ENCODE peak calls at places on chromosomes 16 and 17, in five cellular contexts. W is small intestine, M is K562, E is breast epithelium, V is left ventricle myocardium inferior. O is an unnamed sample.

GRCh38 chr16:75621170-75621477 is 2.0 kb downstream of the ADAT1 start:
- DNase-seq in V (no peak), M (peak), W (peak), E (no peak), O (peak)

GRCh38 chr17:43907425-43907981 is at the start of gene MPP2:
- DNase-seq in E (no peak), M (peak), V (peak), W (no peak), O (peak)

GRCh38 chr17:75001915-75002843 is 10.3 kb upstream of the MRPL58 start:
- DNase-seq in E (no peak), M (no peak), V (no peak), W (no peak), O (no peak)

GRCh38 chr17:13995856-13996635 is 73.3 kb upstream of the COX10 start:
- DNase-seq in W (no peak), V (no peak), E (no peak), M (no peak), O (no peak)

GRCh38 chr17:78258323-78259229 is 27.1 kb downstream of the TMEM235 start:
- DNase-seq in M (peak), W (no peak), E (no peak), V (peak), O (peak)

GRCh38 chr16:75733305-75734141 is 7.2 kb upstream of the CPHXL start:
- DNase-seq in E (no peak), V (no peak), W (peak), M (no peak), O (no peak)

GRCh38 chr17:49787932-49788442 is 494 bp upstream of the KAT7 start:
- DNase-seq in E (no peak), V (no peak), W (no peak), M (no peak), O (no peak)

GRCh38 chr17:75698659-75699058 is 22.6 kb upstream of the ITGB4 start:
- DNase-seq in W (peak), E (no peak), M (no peak), V (no peak), O (no peak)

GRCh38 chr17:31487648-31488263 is 96.3 kb downstream of the RAB11FIP4 start:
- DNase-seq in V (peak), W (peak), E (peak), M (peak), O (peak)

GRCh38 chr16:89140401-89140800 is 31.1 kb upstream of the CDH15 start:
- DNase-seq in E (no peak), V (no peak), W (no peak), M (no peak), O (no peak)

GRCh38 chr16:66580605-66581209 is 1.4 kb downstream of the CMTM2 start:
- DNase-seq in W (no peak), M (no peak), V (no peak), E (no peak), O (no peak)

GRCh38 chr16:14071576-14072271 is 605 bp downstream of the MRTFB start:
- DNase-seq in M (no peak), V (no peak), E (no peak), W (no peak), O (no peak)

GRCh38 chr17:81002409-81003361 is 11.0 kb downstream of the CHMP6 start:
- DNase-seq in E (no peak), W (peak), V (peak), M (peak), O (no peak)

GRCh38 chr16:22316411-22316811 is 19.2 kb downstream of the POLR3E start:
- DNase-seq in V (no peak), M (no peak), E (no peak), W (no peak), O (no peak)

GRCh38 chr17:7589204-7589868 is 558 bp downstream of the SOX15 start:
- DNase-seq in V (peak), E (peak), M (no peak), W (peak), O (peak)

GRCh38 chr17:75848523-75849303 is 4.5 kb upstream of the UNC13D start:
- DNase-seq in W (peak), M (no peak), V (peak), E (peak), O (peak)

GRCh38 chr16:79415983-79416641 is 184.4 kb downstream of the MAF start:
- DNase-seq in E (no peak), W (no peak), M (no peak), V (no peak), O (peak)

GRCh38 chr17:1743094-1743452 is 402 bp downstream of the SERPINF2 start:
- DNase-seq in W (no peak), E (no peak), M (no peak), V (no peak), O (no peak)

GRCh38 chr17:1744551-1745512 is 2.2 kb downstream of the SERPINF2 start:
- DNase-seq in E (no peak), V (no peak), M (no peak), W (no peak), O (no peak)

GRCh38 chr17:1745513-1746020 is 2.9 kb downstream of the SERPINF2 start:
- DNase-seq in W (no peak), E (no peak), M (no peak), V (no peak), O (no peak)

GRCh38 chr17:1750628-1751027 is 8.0 kb downstream of the SERPINF2 start:
- DNase-seq in V (no peak), M (no peak), W (no peak), E (no peak), O (no peak)

GRCh38 chr17:1746975-1747543 is 4.4 kb downstream of the SERPINF2 start:
- DNase-seq in V (no peak), W (peak), M (no peak), E (peak), O (no peak)
- H3K4me3 ChIP-seq in V (no peak), W (no peak), M (no peak), E (no peak), O (no peak)

DNA sequence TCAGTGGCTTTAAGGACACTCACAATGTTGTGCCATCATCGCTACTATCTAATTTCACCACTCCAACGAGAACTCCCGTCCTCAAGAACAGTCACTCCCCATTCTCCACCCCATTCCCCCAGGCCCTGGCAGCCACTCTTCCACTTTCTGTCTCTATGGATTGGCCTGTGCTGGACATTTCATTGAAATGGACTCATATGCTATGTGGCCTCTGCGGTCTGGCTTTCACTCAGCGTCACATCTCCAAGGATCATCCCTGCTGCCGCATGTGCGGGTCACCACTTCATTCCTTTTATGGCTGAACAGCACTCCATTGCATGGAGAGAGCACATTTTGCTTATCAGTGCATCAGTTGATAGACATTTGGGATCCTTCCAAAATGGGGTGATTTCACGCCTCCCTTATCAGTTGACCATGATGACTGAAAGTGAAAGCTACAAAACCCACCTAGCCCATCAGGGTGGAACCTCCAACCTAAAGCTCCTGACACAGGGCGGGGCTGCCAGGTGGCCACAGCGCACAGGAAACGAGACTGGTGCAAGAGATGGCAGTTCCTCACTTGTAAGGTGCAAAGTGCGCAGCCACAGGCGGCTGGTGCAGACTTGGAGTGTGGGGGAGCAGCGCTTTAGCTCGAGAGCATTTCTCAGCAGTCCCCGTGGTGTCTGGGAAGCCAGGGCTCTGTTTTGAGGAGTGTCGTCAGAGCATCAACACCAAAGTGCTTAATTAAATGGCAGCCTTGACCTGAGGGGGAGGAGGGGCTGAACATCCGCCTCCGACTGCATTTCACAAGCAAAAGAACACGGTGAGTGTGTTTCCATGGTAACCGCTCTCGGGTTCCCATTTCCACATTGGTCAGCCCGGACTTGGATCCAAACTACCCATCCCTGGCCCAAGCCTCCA is 23.8 kb downstream of the COTL1 start:
- DNase-seq in V (no peak), M (no peak), W (peak), E (no peak), O (peak)
- H3K4me3 ChIP-seq in V (no peak), M (peak), W (peak), E (no peak), O (peak)

GRCh38 chr17:82230627-82231311 is 1.9 kb downstream of the SLC16A3 start:
- DNase-seq in E (no peak), W (peak), M (peak), V (peak), O (peak)
- H3K4me3 ChIP-seq in E (peak), W (peak), M (peak), V (peak), O (peak)

GRCh38 chr16:4262303-4262835 is 10.5 kb downstream of the TFAP4 start:
- DNase-seq in M (no peak), W (no peak), E (no peak), V (no peak), O (no peak)
- H3K4me3 ChIP-seq in M (no peak), W (no peak), E (no peak), V (no peak), O (no peak)

GRCh38 chr17:19986941-19987714 is 9.5 kb upstream of the AKAP10 start:
- DNase-seq in E (no peak), W (no peak), V (no peak), M (no peak), O (no peak)
- H3K4me3 ChIP-seq in E (no peak), W (no peak), V (no peak), M (no peak), O (no peak)

DNA sequence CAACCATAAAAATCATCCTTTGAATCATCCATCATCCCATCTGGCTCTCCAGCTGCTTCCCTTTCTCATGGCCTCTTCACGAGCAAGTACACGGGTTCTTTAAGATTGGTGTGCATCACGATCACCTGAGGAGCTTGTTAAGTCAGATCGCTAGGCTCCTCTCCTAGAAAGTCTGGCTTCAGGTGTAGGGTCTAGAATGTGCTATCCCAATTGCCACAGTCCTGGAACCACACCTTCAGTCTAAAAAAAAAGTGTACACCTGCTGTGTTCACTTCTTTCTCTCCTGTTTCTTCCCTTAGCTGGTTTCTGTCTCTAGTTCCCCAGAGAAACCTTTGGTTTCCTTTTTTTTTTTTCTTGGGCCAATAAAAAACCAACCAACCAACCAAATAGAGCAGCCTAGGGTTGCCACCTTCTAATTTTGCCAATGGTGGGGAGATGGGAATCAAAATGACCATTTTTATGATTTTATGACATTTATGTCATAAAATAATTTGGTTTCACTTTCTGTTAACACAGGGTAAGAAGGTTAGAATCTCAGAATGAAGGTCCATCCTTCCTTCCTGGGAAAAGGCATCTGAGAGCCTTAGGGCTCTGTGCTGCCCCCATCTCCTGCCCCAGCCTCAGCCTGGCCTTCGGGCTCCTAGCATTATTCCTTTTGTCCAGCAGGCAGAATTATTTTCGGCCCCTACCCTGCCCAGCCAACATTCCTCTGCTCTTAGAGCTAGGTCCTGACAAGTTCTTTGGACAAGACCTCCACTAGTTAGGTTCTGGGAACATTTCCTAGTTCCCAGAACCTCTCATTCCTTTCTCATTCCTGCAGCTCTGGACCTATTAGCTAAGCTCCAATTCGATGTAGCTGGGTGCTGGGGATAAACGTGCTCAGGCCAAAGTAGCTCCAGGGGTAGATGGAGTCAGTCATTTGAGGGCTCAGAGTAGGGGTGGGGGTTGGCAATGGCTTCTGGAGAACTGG is 1.9 kb upstream of the GGT6 start:
- DNase-seq in M (no peak), V (no peak), W (peak), E (no peak), O (no peak)
- H3K4me3 ChIP-seq in M (no peak), V (no peak), W (no peak), E (no peak), O (no peak)

GRCh38 chr17:61412860-61413653 is 13.4 kb downstream of the TBX2 start:
- DNase-seq in E (peak), W (no peak), V (no peak), M (no peak), O (no peak)
- H3K4me3 ChIP-seq in E (peak), W (peak), V (peak), M (peak), O (peak)

DNA sequence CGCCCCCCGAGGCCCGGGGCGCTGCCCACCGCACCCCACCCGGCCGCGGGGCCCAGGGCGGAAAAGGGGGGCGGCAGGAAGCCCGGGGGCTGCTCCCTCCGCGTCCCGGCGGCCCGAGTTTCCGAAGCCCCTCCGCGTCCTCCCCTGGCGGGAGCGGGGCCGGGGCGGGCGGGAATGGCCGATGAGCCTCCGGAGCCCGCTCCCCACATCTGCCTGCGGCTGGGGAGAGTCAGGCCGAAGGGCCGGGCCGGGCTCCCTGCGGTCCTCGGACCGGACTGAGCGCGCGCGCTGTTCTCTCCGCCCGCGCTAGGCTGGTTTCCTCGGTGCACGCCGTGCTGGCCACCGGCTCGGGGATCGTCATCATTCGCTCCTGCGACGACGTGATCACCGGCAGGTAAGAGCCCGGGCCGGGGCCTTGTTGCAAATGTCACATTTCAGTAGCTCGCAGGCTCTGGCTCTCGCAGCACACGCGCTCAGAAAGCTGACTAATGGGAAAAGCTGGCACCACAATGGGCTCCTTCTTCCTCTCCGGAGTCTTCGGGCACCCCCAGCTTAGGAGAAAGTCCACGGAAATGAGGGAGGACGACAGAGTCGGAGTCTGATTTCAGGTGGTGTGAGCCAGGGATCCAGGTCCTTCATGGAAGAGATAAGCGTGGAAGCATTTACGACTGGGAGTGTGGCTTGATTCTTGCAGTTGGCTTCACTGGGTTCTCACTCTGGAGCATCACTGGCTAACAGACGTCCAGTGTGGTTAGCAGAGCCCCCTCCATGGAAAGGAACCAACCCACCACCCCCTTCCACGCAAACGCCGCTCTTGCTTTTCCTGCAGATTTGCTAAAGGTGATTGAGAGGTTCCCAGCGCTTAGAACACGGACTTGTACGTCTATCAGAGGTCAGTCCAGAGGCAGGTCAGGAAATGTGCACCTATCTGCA is 658 bp downstream of the TLCD3A start:
- DNase-seq in W (peak), M (no peak), E (no peak), V (peak), O (peak)
- H3K4me3 ChIP-seq in W (peak), M (peak), E (peak), V (peak), O (no peak)

DNA sequence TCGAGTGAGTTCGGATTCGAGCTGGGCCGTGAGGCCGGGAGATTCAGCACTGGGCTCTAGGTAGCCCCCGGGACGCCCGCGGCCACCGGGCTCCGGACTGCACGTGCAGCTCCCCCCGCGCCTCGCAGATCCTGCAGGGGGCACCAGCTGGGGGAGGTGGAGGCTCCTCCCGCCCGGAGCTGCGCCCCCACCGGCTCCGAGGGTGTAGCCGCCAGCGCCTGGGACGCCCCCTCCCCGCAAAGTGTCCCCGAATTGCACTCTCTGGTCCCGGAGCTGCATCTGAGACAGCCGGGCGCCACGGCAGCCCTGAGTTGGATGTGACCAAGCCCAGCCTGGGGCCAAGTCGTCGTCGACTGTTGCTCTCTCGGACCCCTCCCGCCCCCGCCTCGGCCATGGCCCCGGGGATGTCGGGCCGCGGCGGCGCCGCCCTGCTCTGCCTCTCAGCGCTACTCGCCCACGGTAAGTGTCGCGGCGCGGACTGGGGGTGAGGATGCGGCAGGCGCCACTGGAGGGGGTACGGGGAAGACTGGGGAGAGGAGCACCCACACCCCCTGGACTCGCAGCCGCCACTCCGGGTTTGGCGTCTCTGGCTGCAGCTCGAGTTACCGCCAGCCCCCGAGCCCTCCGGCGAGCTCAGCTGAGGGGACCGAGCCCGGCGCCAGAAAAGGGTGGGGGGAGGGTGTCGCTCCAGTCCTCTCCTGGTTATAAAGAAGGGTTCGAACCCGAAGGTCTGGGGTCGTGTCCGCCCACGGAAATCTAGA is 1.5 kb downstream of the TMEM132E start:
- DNase-seq in M (peak), W (no peak), E (peak), V (no peak), O (no peak)
- H3K4me3 ChIP-seq in M (no peak), W (no peak), E (peak), V (peak), O (no peak)

DNA sequence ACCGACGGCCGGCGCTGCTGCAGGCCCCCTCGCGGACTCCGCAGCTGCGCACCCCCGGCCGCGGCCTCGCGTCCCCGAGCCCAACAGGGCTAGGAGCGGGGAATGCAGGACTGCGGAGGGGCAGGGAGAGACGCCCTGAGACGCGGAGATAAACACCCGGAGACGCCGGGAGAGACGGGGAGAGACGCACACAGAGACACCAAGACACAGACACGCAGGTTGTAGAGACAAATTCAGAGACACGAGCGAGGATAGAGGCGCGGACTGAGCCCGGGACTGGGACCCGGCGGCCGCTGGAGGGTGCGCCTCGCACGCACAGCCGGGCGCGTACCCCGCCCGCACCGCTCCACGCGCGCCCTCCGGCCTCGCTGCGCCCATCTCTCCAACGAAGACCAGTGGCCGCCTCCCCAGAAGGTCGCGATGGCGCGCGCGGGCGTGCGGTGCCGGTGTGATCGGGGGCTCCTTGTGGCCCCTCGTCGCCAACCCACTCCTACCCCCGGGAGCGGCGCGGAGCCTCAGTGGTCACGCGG is 902 bp downstream of the STAC2 start:
- DNase-seq in W (no peak), M (no peak), V (no peak), E (no peak), O (no peak)
- H3K4me3 ChIP-seq in W (peak), M (no peak), V (peak), E (peak), O (no peak)

O was measured in CD8-positive, alpha-beta memory T cell.